ENCODE peak calls at places on chromosomes 7 and 10, in four cellular contexts. A is CD8-positive, alpha-beta T cell; G is AG04450; U is lower lobe of right lung. F is an unnamed sample.
A peak's percentile ranks its signal among the peaks of the same experiment; 100 is the strongest.

GRCh38 chr7:117251687-117252086 is 71.2 kb downstream of the WNT2 start:
- DNase-seq in A (no peak), U (no peak), G (no peak), F (no peak)

GRCh38 chr10:93436577-93436976 is 45.6 kb downstream of the MYOF start:
- DNase-seq in A (no peak), U (no peak), G (peak; percentile 84), F (no peak)

GRCh38 chr7:140670343-140670935 is 2.3 kb upstream of the ADCK2 start:
- DNase-seq in U (no peak), G (no peak), A (no peak), F (no peak)

GRCh38 chr10:104337527-104337984 is 709 bp downstream of the ITPRIP start:
- DNase-seq in U (peak; percentile 78), A (no peak), G (no peak), F (peak; percentile 18)

GRCh38 chr7:105885386-105886111 is 9.2 kb upstream of the ATXN7L1 start:
- DNase-seq in G (no peak), U (no peak), A (peak; percentile 42), F (no peak)

GRCh38 chr7:156842740-156843140 is 50.2 kb downstream of the LMBR1 start:
- DNase-seq in G (no peak), U (no peak), A (no peak), F (no peak)

GRCh38 chr10:131726460-131726861 is 174.3 kb upstream of the PPP2R2D start:
- DNase-seq in U (peak; percentile 64), G (no peak), A (no peak), F (no peak)

GRCh38 chr7:94109556-94109955 is 105.4 kb upstream of the BET1 start:
- DNase-seq in A (no peak), U (no peak), G (no peak), F (no peak)

GRCh38 chr10:58480321-58480720 is 32.4 kb upstream of the BICC1 start:
- DNase-seq in G (no peak), A (no peak), U (no peak), F (no peak)

GRCh38 chr10:76984559-76985443 is 652.8 kb downstream of the KCNMA1 start:
- DNase-seq in A (peak; percentile 69), U (peak; percentile 71), G (peak; percentile 59), F (peak; percentile 86)

GRCh38 chr10:11936389-11937152 is 106.0 kb downstream of the UPF2 start:
- DNase-seq in G (no peak), A (no peak), U (no peak), F (no peak)

GRCh38 chr7:118259115-118259514 is 34.6 kb downstream of the ANKRD7 start:
- DNase-seq in U (no peak), A (no peak), G (no peak), F (no peak)
- TF ChIP-seq CTCF in U (no peak), A (peak; percentile 15), G (no peak), F (no peak)

GRCh38 chr7:141785711-141786552 is 4.1 kb upstream of the TAS2R5 start:
- DNase-seq in A (peak; percentile 21), G (peak; percentile 16), U (no peak), F (peak; percentile 16)
- TF ChIP-seq CTCF in A (peak; percentile 85), G (peak; percentile 85), U (peak; percentile 69), F (peak; percentile 85)

GRCh38 chr7:155593455-155594162 is 47.2 kb upstream of the CNPY1 start:
- DNase-seq in U (peak; percentile 64), G (no peak), A (no peak), F (no peak)
- TF ChIP-seq CTCF in U (no peak), G (no peak), A (no peak), F (no peak)

DNA sequence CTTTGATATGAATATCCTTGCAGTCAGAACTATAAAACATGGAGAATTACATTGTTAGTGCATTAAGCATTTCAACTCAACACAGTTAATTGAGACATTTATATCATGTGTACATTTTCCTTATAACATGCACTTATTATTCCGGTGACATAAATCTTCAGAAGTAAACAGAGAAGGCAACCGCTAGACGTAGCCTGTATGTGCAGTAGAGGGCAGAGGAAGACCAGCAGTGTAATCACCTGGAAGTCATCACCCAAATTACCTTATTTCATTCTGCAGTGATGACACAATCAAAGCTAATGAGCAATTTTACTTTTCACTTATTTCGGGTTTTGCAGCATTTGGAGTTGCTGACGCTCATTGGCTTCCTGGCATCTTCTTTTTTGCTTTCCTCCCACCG is 394.6 kb downstream of the SDK1 start:
- DNase-seq in A (no peak), G (no peak), U (no peak), F (peak; percentile 25)
- TF ChIP-seq CTCF in A (no peak), G (peak; percentile 6), U (peak; percentile 25), F (peak; percentile 29)

GRCh38 chr7:12785473-12785872 is 98.0 kb downstream of the ARL4A start:
- DNase-seq in A (no peak), U (no peak), G (no peak), F (no peak)

GRCh38 chr7:12783421-12783820 is 96.0 kb downstream of the ARL4A start:
- DNase-seq in G (no peak), A (no peak), U (no peak), F (no peak)

GRCh38 chr7:12786494-12786893 is 99.1 kb downstream of the ARL4A start:
- DNase-seq in U (no peak), G (no peak), A (no peak), F (no peak)

GRCh38 chr7:12788171-12788570 is 100.7 kb downstream of the ARL4A start:
- DNase-seq in U (no peak), A (no peak), G (no peak), F (no peak)

DNA sequence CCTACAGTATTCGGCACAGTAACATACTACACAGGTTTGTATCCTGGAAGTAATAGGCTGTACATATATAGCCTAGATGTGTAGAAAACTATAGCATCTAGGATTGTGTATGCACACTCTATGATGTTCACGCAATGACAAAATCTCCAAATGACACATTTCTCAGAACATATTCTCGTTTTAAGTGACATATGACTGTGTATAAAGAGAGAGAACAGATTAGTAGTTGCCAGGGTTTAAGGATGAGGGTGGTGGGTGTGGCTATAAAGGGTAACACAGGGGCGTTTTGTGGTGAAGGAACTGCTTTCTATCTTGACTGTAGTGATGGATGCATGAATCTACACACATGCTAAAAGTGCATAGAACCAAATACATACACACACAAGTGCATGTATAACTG is 101.2 kb downstream of the ARL4A start:
- DNase-seq in G (no peak), U (no peak), A (no peak), F (no peak)
- TF ChIP-seq CTCF in G (no peak), U (no peak), A (no peak), F (no peak)

GRCh38 chr10:66215005-66215404 is 710.8 kb upstream of the LRRTM3 start:
- DNase-seq in U (no peak), A (no peak), G (no peak), F (peak; percentile 6)
- TF ChIP-seq CTCF in U (no peak), A (no peak), G (peak; percentile 30), F (no peak)

DNA sequence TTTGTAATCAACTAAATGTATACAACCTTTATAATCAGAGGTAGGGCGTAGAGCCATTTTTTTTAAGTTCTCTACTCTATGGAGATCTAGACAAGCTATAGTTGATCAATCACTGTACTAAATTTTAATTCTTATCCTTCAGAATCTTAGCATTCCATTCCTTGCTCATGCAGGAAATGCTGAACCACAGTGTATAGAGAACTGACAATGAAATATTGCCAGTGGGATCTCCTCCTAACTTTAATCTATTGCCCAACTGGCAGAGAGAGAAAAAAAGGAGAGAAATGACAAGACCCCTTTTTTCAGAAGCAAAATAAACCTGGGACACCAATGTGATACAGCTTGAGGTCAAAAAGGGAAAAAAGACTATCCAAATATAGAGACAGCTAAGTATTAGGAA is 26.4 kb upstream of the PPP3CB start:
- DNase-seq in A (no peak), U (no peak), G (no peak), F (no peak)
- TF ChIP-seq CTCF in A (no peak), U (no peak), G (no peak), F (no peak)

GRCh38 chr7:151761957-151762356 is 115.0 kb downstream of the PRKAG2 start:
- DNase-seq in U (no peak), G (no peak), A (no peak), F (no peak)
- TF ChIP-seq CTCF in U (no peak), G (no peak), A (no peak), F (no peak)

GRCh38 chr10:26446258-26446657 is 8.1 kb downstream of the APBB1IP start:
- DNase-seq in A (no peak), G (no peak), U (no peak), F (no peak)
- TF ChIP-seq CTCF in A (no peak), G (no peak), U (no peak), F (no peak)

F was measured in Calu3.